ENCODE peak calls at places on chromosomes 13 and 19, in seven cellular contexts. X is hepatocyte, V is GM23338, Y is SK-N-SH, L is OCI-LY7, Z is PC-3, E is HCT116. D is an unnamed sample.

GRCh38 chr19:43692364-43692763 is 22.4 kb upstream of the PLAUR start:
- DNase-seq in X (no peak), V (no peak), Y (no peak), L (no peak), Z (no peak), E (no peak), D (no peak)

GRCh38 chr13:82772802-82773201 is 1109.5 kb downstream of the SLITRK1 start:
- DNase-seq in X (no peak), V (no peak), Y (no peak), L (no peak), Z (peak), E (no peak), D (no peak)

GRCh38 chr19:51689751-51690358 is 3.3 kb upstream of the SPACA6 start:
- DNase-seq in X (peak), V (peak), Y (peak), L (no peak), Z (no peak), E (no peak), D (peak)

GRCh38 chr13:47831265-47831664 is 169.8 kb downstream of the SUCLA2 start:
- DNase-seq in X (no peak), V (no peak), Y (no peak), L (no peak), Z (no peak), E (no peak), D (no peak)

GRCh38 chr13:103694033-103694432 is 627.8 kb upstream of the SLC10A2 start:
- DNase-seq in X (no peak), V (peak), Y (no peak), L (no peak), Z (no peak), E (no peak), D (no peak)

GRCh38 chr19:49555600-49556411 is 24.6 kb downstream of the NOSIP start:
- DNase-seq in X (peak), V (peak), Y (peak), L (peak), Z (peak), E (peak), D (peak)

GRCh38 chr13:59477011-59477410 is 686.7 kb downstream of the DIAPH3 start:
- DNase-seq in X (no peak), V (peak), Y (no peak), L (peak), Z (no peak), E (peak), D (no peak)

GRCh38 chr13:109789262-109789661 is 2.9 kb upstream of the IRS2 start:
- DNase-seq in X (no peak), V (no peak), Y (peak), L (no peak), Z (no peak), E (no peak), D (no peak)

GRCh38 chr19:19490247-19490968 is 24.9 kb downstream of the TSSK6 start:
- DNase-seq in X (peak), V (peak), Y (peak), L (peak), Z (peak), E (peak), D (peak)

GRCh38 chr19:2081873-2082810 is 14.0 kb downstream of the MOB3A start:
- DNase-seq in X (no peak), V (no peak), Y (peak), L (peak), Z (no peak), E (no peak), D (no peak)

GRCh38 chr19:42253245-42254082 is 1.5 kb downstream of the ERF start:
- DNase-seq in X (peak), V (peak), Y (peak), L (peak), Z (peak), E (no peak), D (peak)

GRCh38 chr19:8835446-8835845 is 3.3 kb downstream of the MBD3L1 start:
- DNase-seq in X (no peak), V (no peak), Y (no peak), L (no peak), Z (no peak), E (no peak), D (no peak)

GRCh38 chr13:61531383-61532065 is 115.9 kb upstream of the PCDH20 start:
- DNase-seq in X (no peak), V (no peak), Y (no peak), L (no peak), Z (peak), E (no peak), D (no peak)

GRCh38 chr13:35826626-35827254 is 304.4 kb downstream of the DCLK1 start:
- DNase-seq in X (no peak), V (peak), Y (no peak), L (peak), Z (no peak), E (peak), D (no peak)

GRCh38 chr13:48411281-48412099 is 1.4 kb downstream of the LPAR6 start:
- DNase-seq in X (peak), V (no peak), Y (no peak), L (no peak), Z (peak), E (no peak), D (peak)

GRCh38 chr19:18320865-18321728 is 1.8 kb downstream of the LSM4 start:
- DNase-seq in X (peak), V (no peak), Y (no peak), L (no peak), Z (no peak), E (no peak), D (no peak)

GRCh38 chr13:106573855-106574254 is 5.9 kb upstream of the ARGLU1 start:
- DNase-seq in X (no peak), V (no peak), Y (no peak), L (no peak), Z (no peak), E (no peak), D (no peak)

GRCh38 chr13:113489549-113490495 is 689 bp downstream of the DCUN1D2 start:
- DNase-seq in X (peak), V (peak), Y (peak), L (peak), Z (peak), E (no peak), D (no peak)

GRCh38 chr13:30861163-30861562 is 44.9 kb upstream of the MEDAG start:
- DNase-seq in X (no peak), V (no peak), Y (no peak), L (no peak), Z (no peak), E (no peak), D (no peak)

GRCh38 chr19:33684550-33685303 is 63.0 kb downstream of the CHST8 start:
- DNase-seq in X (no peak), V (no peak), Y (peak), L (no peak), Z (no peak), E (no peak), D (peak)

GRCh38 chr19:35177377-35178274 is 23.1 kb downstream of the FXYD5 start:
- DNase-seq in X (no peak), V (no peak), Y (no peak), L (no peak), Z (no peak), E (no peak), D (no peak)

GRCh38 chr13:109204657-109205056 is 575.2 kb downstream of the MYO16 start:
- DNase-seq in X (no peak), V (no peak), Y (no peak), L (no peak), Z (no peak), E (no peak), D (no peak)

GRCh38 chr13:47109028-47109427 is 212.2 kb upstream of the HTR2A start:
- DNase-seq in X (no peak), V (no peak), Y (no peak), L (no peak), Z (peak), E (no peak), D (no peak)

GRCh38 chr13:112341976-112342735 is 34.0 kb upstream of the SPACA7 start:
- DNase-seq in X (no peak), V (no peak), Y (no peak), L (no peak), Z (no peak), E (no peak), D (no peak)

GRCh38 chr19:35228177-35228930 is at the start of gene FAM187B:
- DNase-seq in X (no peak), V (no peak), Y (no peak), L (no peak), Z (no peak), E (no peak), D (no peak)

GRCh38 chr19:18772620-18773587 is 18.2 kb downstream of the COMP start:
- DNase-seq in X (no peak), V (peak), Y (no peak), L (no peak), Z (peak), E (no peak), D (no peak)

GRCh38 chr13:27053902-27054595 is 117.6 kb downstream of the USP12 start:
- DNase-seq in X (no peak), V (no peak), Y (no peak), L (no peak), Z (peak), E (peak), D (no peak)

GRCh38 chr19:1829958-1830357 is 17.9 kb upstream of the ATP8B3 start:
- DNase-seq in X (no peak), V (no peak), Y (no peak), L (no peak), Z (no peak), E (no peak), D (no peak)

DNA sequence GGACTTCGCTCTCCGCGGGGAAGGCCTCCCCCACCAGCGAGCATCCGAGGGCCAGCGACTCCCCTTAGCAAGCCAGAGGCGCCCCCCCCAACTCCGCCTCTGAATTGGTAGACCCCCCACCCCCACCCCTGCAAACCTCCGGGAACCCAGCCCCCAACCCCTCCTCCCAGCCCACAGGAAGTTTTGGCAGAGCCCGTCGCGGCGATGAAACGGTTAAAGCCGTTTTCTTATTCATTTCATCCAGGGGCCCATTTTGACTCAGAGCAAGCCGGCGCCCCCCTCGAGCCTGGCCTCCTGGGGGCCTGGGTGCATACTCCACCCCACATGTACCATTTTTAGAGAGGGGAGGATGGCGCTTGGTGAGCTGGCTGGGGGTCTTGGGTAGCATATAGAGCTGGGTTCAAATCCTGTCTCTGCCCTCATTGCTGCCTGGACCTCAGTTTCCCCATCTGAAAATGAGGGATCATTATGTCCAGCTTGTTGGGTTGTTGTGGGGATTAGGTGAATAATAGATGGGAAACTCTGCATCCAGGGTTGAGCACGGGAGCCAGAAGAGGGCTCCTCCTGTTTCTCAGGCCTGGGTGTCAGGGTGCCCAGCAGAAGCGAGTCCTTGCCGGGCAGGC is 7.9 kb upstream of the JUNB start:
- DNase-seq in X (no peak), V (peak), Y (no peak), L (no peak), Z (no peak), E (no peak), D (no peak)
- H2AFZ ChIP-seq in X (peak), V (no peak), Y (no peak), L (peak), Z (peak), E (no peak), D (peak)

GRCh38 chr19:3849787-3850186 is 19.1 kb downstream of the ZFR2 start:
- DNase-seq in X (no peak), V (no peak), Y (no peak), L (no peak), Z (no peak), E (no peak), D (no peak)

GRCh38 chr19:3850320-3850972 is 18.4 kb downstream of the ZFR2 start:
- DNase-seq in X (no peak), V (no peak), Y (no peak), L (no peak), Z (no peak), E (no peak), D (no peak)

GRCh38 chr19:3852177-3852511 is 16.7 kb downstream of the ZFR2 start:
- DNase-seq in X (no peak), V (no peak), Y (no peak), L (no peak), Z (no peak), E (no peak), D (no peak)

GRCh38 chr19:3851254-3852176 is 17.3 kb downstream of the ZFR2 start:
- DNase-seq in X (no peak), V (no peak), Y (no peak), L (no peak), Z (peak), E (peak), D (no peak)

DNA sequence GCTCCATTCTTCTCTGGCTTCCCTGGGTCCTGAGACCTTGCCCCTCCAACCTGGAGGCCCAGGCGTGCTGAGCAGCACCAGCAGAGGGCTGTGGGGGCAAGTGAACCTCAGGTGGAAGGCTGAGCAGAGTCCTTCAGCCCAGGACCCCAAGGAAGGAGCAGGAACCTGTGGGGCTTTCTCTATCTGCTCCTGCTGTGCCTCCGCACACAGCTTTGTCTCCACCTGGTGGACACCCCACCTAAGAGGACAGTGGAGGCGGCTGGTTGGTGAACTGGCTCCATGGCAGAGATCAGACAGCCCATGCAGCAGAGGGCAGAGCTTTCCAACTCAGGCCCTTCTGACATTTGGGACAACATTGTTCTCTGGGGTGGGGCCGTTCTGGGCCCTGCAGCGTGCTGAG is 19.7 kb downstream of the ZFR2 start:
- DNase-seq in X (peak), V (peak), Y (peak), L (peak), Z (peak), E (peak), D (peak)
- TF ChIP-seq CTCF in X (peak), V (peak), Y (peak), L (peak), Z (peak), E (peak), D (peak)

GRCh38 chr19:15276620-15277019 is 44.4 kb upstream of the EPHX3 start:
- DNase-seq in X (no peak), V (no peak), Y (no peak), L (no peak), Z (no peak), E (no peak), D (no peak)
- TF ChIP-seq EZH2phosphoT487 in X (no peak), V (no peak), Y (no peak), L (no peak), Z (no peak), E (no peak), D (no peak)

GRCh38 chr13:50518131-50518530 is 325.4 kb downstream of the DLEU7 start:
- DNase-seq in X (no peak), V (no peak), Y (no peak), L (peak), Z (no peak), E (no peak), D (no peak)
- H2AFZ ChIP-seq in X (no peak), V (no peak), Y (no peak), L (peak), Z (no peak), E (no peak), D (no peak)

DNA sequence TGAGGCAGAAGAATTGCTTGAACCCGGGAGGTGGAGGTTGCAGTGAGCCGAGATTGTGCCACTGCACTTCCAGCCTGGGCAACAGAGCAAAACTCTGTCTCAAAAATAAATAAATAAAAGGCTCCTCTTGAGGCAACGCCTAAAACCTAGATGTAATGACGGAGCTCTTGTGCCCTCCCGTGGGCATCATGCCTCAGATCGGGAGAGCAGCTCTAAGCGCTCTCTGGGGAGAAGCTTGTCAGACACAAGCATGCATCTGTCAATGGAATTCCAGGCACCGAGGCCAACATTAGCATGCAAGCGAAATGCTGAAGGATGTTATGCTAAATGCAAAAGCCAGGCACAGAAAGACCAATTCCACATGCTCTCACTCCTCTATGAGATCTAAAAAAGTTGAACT is 45.6 kb upstream of the MRI1 start:
- DNase-seq in X (peak), V (peak), Y (peak), L (no peak), Z (peak), E (no peak), D (peak)
- TF ChIP-seq CTCF in X (peak), V (peak), Y (peak), L (peak), Z (peak), E (no peak), D (peak)

GRCh38 chr19:13492128-13492527 is 14.2 kb downstream of the CACNA1A start:
- DNase-seq in X (no peak), V (peak), Y (no peak), L (no peak), Z (peak), E (no peak), D (no peak)
- TF ChIP-seq EZH2phosphoT487 in X (no peak), V (no peak), Y (no peak), L (no peak), Z (no peak), E (no peak), D (no peak)

DNA sequence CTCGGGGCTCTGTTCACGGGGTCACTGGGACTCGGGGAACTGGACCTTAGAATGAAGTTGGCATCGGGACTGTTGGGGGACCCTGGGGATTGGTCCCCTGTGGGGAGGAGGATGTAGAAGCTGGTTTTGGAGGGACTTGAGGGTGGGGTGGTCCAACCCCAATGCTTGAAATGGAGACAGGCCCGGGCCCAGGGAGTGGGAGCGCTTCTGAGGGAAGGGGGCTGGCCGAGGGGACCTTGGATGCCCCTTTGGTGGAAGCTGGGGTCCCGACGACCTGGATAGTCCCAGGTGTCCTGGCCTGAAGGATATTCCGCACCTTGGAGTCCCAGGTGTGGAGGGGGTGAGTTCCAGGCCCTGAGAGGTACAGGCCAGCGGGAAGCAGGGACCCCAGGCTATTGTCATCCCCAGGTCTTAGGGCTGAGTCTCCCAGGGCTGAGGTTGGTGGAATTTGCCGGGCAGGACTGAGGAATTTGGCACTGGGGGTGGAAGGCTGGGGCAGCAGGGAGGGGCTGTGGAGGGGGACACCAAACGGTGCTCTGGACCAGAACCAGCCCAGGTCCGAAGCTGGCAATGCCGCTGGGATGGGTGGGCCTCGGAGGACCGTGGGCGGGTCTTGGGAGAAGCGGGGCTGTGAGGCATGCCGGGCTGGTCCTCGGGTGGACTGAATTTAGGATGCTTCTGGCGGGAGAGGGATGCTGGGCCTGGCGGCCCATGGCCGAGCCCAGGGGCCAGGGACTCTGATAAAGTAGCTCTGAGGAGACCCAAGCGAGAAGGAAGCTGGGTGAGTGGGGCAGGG is 1.8 kb downstream of the HDGFL2 start:
- DNase-seq in X (no peak), V (peak), Y (peak), L (no peak), Z (no peak), E (no peak), D (peak)
- H2AFZ ChIP-seq in X (peak), V (no peak), Y (peak), L (peak), Z (no peak), E (no peak), D (no peak)

DNA sequence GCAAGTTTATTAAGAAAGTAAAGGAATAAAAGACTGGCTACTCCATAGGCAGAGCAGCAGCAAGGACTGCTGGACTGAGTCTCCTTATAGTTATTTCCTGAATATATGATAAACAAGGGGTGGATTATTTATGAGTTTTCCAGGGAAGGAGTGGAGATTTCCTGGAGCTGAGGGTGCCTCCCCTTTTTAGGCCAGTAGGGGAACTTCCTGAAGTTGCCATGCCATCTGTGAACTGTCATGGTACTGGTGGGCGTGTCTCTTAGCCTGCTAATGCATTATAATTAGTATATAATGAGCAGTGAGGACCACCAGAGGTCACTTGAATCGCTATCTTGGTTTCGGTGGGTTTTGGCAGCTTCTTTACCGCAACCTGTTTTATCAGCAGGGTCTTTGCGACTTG is 13.5 kb downstream of the ZSCAN5A start:
- DNase-seq in X (no peak), V (peak), Y (no peak), L (no peak), Z (peak), E (no peak), D (no peak)
- TF ChIP-seq CTCF in X (no peak), V (peak), Y (peak), L (no peak), Z (peak), E (peak), D (peak)

DNA sequence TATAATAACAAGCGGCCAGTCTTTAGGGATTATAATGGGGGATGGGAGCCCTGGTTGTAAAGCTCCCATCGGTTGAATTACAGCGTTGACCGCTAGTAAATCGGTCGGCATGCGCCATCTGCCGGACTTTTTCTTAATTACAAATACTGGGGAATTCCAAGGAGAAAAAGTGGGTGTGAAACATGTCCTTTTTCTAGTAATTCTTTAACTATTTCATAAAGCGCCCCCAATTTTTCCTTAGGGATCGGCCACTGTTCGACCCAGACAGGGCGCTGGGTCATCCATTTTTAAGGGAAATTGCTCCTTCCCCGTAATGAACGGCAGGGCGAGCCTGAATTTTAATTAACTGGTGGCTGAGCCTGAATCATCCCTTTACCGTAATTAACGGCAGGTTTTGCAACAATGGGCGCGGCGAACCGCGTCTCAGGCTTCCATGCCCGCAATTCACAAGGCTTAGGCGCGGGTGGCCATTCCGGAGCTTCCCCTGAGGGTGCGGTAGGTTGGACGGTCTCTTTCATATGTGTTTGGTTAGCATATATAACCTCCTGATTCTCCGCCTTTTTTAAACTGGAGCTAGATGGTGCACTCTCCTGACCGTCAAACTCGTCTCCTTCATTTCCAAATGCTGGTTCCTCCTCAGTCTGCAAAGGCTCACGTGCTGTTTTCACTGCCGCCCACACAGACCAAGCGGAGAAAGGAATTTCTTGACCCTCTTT is 30.2 kb upstream of the EVI5L start:
- DNase-seq in X (peak), V (peak), Y (peak), L (peak), Z (peak), E (peak), D (peak)
- TF ChIP-seq EZH2phosphoT487 in X (no peak), V (no peak), Y (no peak), L (no peak), Z (no peak), E (no peak), D (no peak)